ENCODE peak calls at places on chromosomes 11 and 22, in six cellular contexts. W is iPS DF 6.9, U is aorta, J is right cardiac atrium, B is Karpas-422, N is fibroblast of lung. C is an unnamed sample.
A peak's percentile ranks its signal among the peaks of the same experiment; 100 is the strongest.

GRCh38 chr11:33658195-33658900 is 42.3 kb downstream of the C11orf91 start:
- DNase-seq in W (no peak), B (peak; percentile 16), U (no peak), J (no peak), N (no peak), C (no peak)

GRCh38 chr11:1195690-1196515 is 27.0 kb upstream of the MUC5B start:
- DNase-seq in N (no peak), B (no peak), W (no peak), U (peak; percentile 40), J (no peak), C (peak; percentile 45)

GRCh38 chr11:72069787-72070251 is 10.5 kb downstream of the NUMA1 start:
- DNase-seq in N (peak; percentile 88), B (no peak), J (peak; percentile 93), U (peak; percentile 94), W (no peak), C (peak; percentile 71)

GRCh38 chr22:25564979-25565677 is 653 bp downstream of the GRK3 start:
- DNase-seq in N (no peak), J (peak; percentile 65), W (peak; percentile 50), U (peak; percentile 58), B (peak; percentile 36), C (peak; percentile 34)

GRCh38 chr11:45607995-45608394 is 57.4 kb downstream of the CHST1 start:
- DNase-seq in J (no peak), U (no peak), B (no peak), N (peak; percentile 6), W (no peak), C (no peak)

GRCh38 chr11:117121176-117121575 is 22.9 kb upstream of the PAFAH1B2 start:
- DNase-seq in U (no peak), N (peak; percentile 60), W (no peak), B (no peak), J (no peak), C (no peak)

GRCh38 chr11:26072612-26073011 is 259.3 kb upstream of the ANO3 start:
- DNase-seq in W (no peak), N (no peak), B (no peak), J (no peak), U (no peak), C (no peak)

GRCh38 chr11:111668980-111669379 is 66.7 kb downstream of the SIK2 start:
- DNase-seq in N (no peak), J (no peak), W (no peak), U (no peak), B (no peak), C (no peak)

GRCh38 chr11:112017538-112017937 is 7.7 kb upstream of the DLAT start:
- DNase-seq in J (no peak), N (peak; percentile 34), W (no peak), B (no peak), U (no peak), C (peak; percentile 57)

GRCh38 chr11:87324817-87325489 is 287.2 kb downstream of the TMEM135 start:
- DNase-seq in W (no peak), J (no peak), N (no peak), B (no peak), U (no peak), C (no peak)

GRCh38 chr22:31556627-31557203 is 60.4 kb downstream of the SFI1 start:
- DNase-seq in J (no peak), U (no peak), N (peak; percentile 57), W (no peak), B (peak; percentile 75), C (no peak)

GRCh38 chr11:27552356-27552755 is 45.8 kb upstream of the LIN7C start:
- DNase-seq in J (no peak), N (no peak), U (no peak), B (no peak), W (no peak), C (no peak)

GRCh38 chr11:133832096-133833081 is 12.9 kb downstream of the SPATA19 start:
- DNase-seq in B (peak; percentile 25), J (no peak), W (no peak), U (no peak), N (no peak), C (peak; percentile 76)

GRCh38 chr11:114400222-114400973 is at the start of the genes C11orf71 and RBM7:
- DNase-seq in B (peak; percentile 97), W (peak; percentile 90), N (peak; percentile 99), U (peak; percentile 99), J (peak; percentile 100), C (peak; percentile 98)

GRCh38 chr11:46906596-46906995 is 11.8 kb downstream of the LRP4 start:
- DNase-seq in U (no peak), W (no peak), N (no peak), J (peak; percentile 59), B (no peak), C (no peak)
- H3K4me1 ChIP-seq in U (no peaks in the 10 kb centered on the region), W (peaks cover 5% of the 10 kb centered on the region), N (no peaks in the 10 kb centered on the region), J (peaks cover 5% of the 10 kb centered on the region), B (peaks cover 13% of the 10 kb centered on the region), C (no peaks in the 10 kb centered on the region)

DNA sequence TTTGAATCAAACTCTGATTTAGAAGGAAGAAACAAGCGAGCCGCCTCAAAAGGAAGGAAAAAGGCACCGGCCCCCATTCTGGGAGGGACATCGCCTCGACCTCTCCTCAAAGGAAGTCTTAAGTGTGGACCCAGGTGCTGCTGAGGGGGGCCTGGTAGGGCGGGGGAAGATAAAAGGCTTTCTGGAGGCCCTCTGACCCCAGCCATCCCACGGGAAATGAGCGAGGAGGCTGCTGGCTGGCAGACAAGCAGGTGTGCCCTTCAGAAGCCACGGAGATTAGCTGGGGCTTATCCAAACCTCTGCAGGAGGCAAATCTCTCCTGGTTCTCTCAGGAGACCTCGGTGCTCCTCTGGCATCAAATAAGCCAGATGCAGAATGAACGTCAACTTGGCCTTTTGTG is 171.4 kb upstream of the BLID start:
- DNase-seq in W (no peak), U (no peak), B (no peak), J (peak; percentile 39), N (no peak), C (no peak)
- H3K27ac ChIP-seq in W (no peak overlapping the region), U (no peak overlapping the region), B (no peak overlapping the region), J (no peak overlapping the region), N (no peak overlapping the region), C (no peak overlapping the region)

GRCh38 chr22:22853713-22854112 is 33.9 kb upstream of the IGLL5 start:
- DNase-seq in J (no peak), N (no peak), U (no peak), B (no peak), W (no peak), C (no peak)

GRCh38 chr22:22856364-22856763 is 31.3 kb upstream of the IGLL5 start:
- DNase-seq in J (no peak), N (no peak), U (no peak), W (no peak), B (peak; percentile 62), C (no peak)

GRCh38 chr22:22854466-22854865 is 33.1 kb upstream of the IGLL5 start:
- DNase-seq in W (no peak), U (no peak), B (no peak), N (no peak), J (no peak), C (no peak)

GRCh38 chr22:22855617-22856308 is 31.9 kb upstream of the IGLL5 start:
- DNase-seq in J (peak; percentile 66), B (peak; percentile 87), N (no peak), W (no peak), U (no peak), C (no peak)

GRCh38 chr22:22855085-22855484 is 32.5 kb upstream of the IGLL5 start:
- DNase-seq in N (no peak), W (no peak), B (no peak), U (no peak), J (no peak), C (no peak)
- H3K4me1 ChIP-seq in N (no peaks in the 10 kb centered on the region), W (no peaks in the 10 kb centered on the region), B (peaks cover 81% of the 10 kb centered on the region), U (no peaks in the 10 kb centered on the region), J (no peaks in the 10 kb centered on the region), C (no peaks in the 10 kb centered on the region)

GRCh38 chr11:78450866-78451265 is 33.2 kb upstream of the GAB2 start:
- DNase-seq in J (no peak), U (no peak), W (no peak), B (no peak), N (no peak), C (no peak)

GRCh38 chr11:78451371-78452150 is 33.9 kb upstream of the GAB2 start:
- DNase-seq in B (no peak), N (no peak), W (no peak), U (no peak), J (no peak), C (no peak)

GRCh38 chr11:78449866-78450265 is 32.2 kb upstream of the GAB2 start:
- DNase-seq in J (no peak), W (no peak), U (no peak), N (peak; percentile 43), B (no peak), C (no peak)

GRCh38 chr11:78453140-78453935 is 35.7 kb upstream of the GAB2 start:
- DNase-seq in B (no peak), U (no peak), J (no peak), N (peak; percentile 66), W (no peak), C (no peak)
- H3K27ac ChIP-seq in B (peak overlapping the region; percentile 38), U (no peak overlapping the region), J (no peak overlapping the region), N (no peak overlapping the region), W (no peak overlapping the region), C (no peak overlapping the region)